ENCODE peak calls at places on chromosome X, in four cellular contexts. One of them, this sample, is unnamed.

GRCh38 chrX:71102292-71102691 is 4.2 kb downstream of the CXorf65 start:
- DNase-seq in mesothelial cell of epicardium: no peak
- DNase-seq in H9: no peak
- DNase-seq in hepatocyte: no peak
- DNase-seq in this sample: no peak

GRCh38 chrX:72366746-72367145 is 61.0 kb upstream of the CITED1 start:
- DNase-seq in H9: no peak
- DNase-seq in hepatocyte: no peak
- DNase-seq in mesothelial cell of epicardium: no peak
- DNase-seq in this sample: no peak

GRCh38 chrX:86078650-86079049 is 31.3 kb upstream of the CHM start:
- DNase-seq in mesothelial cell of epicardium: no peak
- DNase-seq in H9: no peak
- DNase-seq in hepatocyte: no peak
- DNase-seq in this sample: no peak

GRCh38 chrX:113421432-113421831 is 580.8 kb upstream of the AMOT start:
- DNase-seq in H9: no peak
- DNase-seq in hepatocyte: no peak
- DNase-seq in mesothelial cell of epicardium: no peak
- DNase-seq in this sample: no peak

GRCh38 chrX:101383679-101384078 is 2.3 kb downstream of the BTK start:
- DNase-seq in H9: no peak
- DNase-seq in hepatocyte: no peak
- DNase-seq in mesothelial cell of epicardium: no peak
- DNase-seq in this sample: no peak

GRCh38 chrX:2404816-2405215 is 96.0 kb downstream of the DHRSX start:
- DNase-seq in H9: no peak
- DNase-seq in mesothelial cell of epicardium: no peak
- DNase-seq in hepatocyte: no peak
- DNase-seq in this sample: no peak

GRCh38 chrX:53317365-53318069 is 36.1 kb upstream of the IQSEC2 start:
- DNase-seq in hepatocyte: peak; percentile 73
- DNase-seq in mesothelial cell of epicardium: peak; percentile 43
- DNase-seq in H9: peak; percentile 68
- DNase-seq in this sample: peak; percentile 63

GRCh38 chrX:110242371-110242770 is 75.5 kb downstream of the AMMECR1 start:
- DNase-seq in hepatocyte: no peak
- DNase-seq in H9: no peak
- DNase-seq in mesothelial cell of epicardium: no peak
- DNase-seq in this sample: no peak

GRCh38 chrX:47561653-47562151 is 697 bp downstream of the ARAF start:
- DNase-seq in hepatocyte: no peak
- DNase-seq in H9: no peak
- DNase-seq in mesothelial cell of epicardium: no peak
- DNase-seq in this sample: no peak

GRCh38 chrX:37302569-37302968 is 46.6 kb upstream of the PRRG1 start:
- DNase-seq in mesothelial cell of epicardium: no peak
- DNase-seq in H9: peak; percentile 49
- DNase-seq in hepatocyte: peak; percentile 50
- DNase-seq in this sample: no peak

GRCh38 chrX:22234380-22234779 is 38.3 kb upstream of the CBLL2 start:
- DNase-seq in H9: no peak
- DNase-seq in hepatocyte: no peak
- DNase-seq in mesothelial cell of epicardium: no peak
- DNase-seq in this sample: no peak
- TF ChIP-seq CTCF in H9: no peak
- TF ChIP-seq CTCF in hepatocyte: no peak
- TF ChIP-seq CTCF in mesothelial cell of epicardium: no peak
- TF ChIP-seq CTCF in this sample: no peak

DNA sequence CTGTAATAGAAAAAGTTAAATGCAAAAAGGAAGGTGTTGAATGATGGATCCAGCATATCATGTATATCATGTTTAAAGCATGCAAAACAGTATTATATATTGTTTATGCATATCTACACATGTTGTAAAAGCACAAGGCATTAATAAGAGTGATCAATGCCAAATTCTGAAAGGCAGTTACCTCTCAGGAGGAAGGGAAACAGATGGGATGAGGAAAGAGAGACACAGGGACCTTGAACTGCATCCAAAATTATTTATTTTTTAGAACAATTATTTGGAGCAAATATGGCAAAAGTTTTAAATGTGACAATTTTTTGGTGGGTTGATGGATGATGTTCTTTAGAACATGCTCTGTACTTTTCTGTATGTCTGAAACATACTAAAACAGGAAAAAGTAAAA is 193.4 kb downstream of the CLCN4 start:
- DNase-seq in mesothelial cell of epicardium: no peak
- DNase-seq in H9: no peak
- DNase-seq in hepatocyte: no peak
- DNase-seq in this sample: no peak
- TF ChIP-seq CTCF in mesothelial cell of epicardium: no peak
- TF ChIP-seq CTCF in H9: no peak
- TF ChIP-seq CTCF in hepatocyte: no peak
- TF ChIP-seq CTCF in this sample: no peak

GRCh38 chrX:14243823-14244222 is 214.1 kb upstream of the GEMIN8 start:
- DNase-seq in mesothelial cell of epicardium: no peak
- DNase-seq in hepatocyte: no peak
- DNase-seq in H9: peak; percentile 68
- DNase-seq in this sample: no peak
- TF ChIP-seq CTCF in mesothelial cell of epicardium: no peak
- TF ChIP-seq CTCF in hepatocyte: no peak
- TF ChIP-seq CTCF in H9: peak; percentile 33
- TF ChIP-seq CTCF in this sample: no peak

DNA sequence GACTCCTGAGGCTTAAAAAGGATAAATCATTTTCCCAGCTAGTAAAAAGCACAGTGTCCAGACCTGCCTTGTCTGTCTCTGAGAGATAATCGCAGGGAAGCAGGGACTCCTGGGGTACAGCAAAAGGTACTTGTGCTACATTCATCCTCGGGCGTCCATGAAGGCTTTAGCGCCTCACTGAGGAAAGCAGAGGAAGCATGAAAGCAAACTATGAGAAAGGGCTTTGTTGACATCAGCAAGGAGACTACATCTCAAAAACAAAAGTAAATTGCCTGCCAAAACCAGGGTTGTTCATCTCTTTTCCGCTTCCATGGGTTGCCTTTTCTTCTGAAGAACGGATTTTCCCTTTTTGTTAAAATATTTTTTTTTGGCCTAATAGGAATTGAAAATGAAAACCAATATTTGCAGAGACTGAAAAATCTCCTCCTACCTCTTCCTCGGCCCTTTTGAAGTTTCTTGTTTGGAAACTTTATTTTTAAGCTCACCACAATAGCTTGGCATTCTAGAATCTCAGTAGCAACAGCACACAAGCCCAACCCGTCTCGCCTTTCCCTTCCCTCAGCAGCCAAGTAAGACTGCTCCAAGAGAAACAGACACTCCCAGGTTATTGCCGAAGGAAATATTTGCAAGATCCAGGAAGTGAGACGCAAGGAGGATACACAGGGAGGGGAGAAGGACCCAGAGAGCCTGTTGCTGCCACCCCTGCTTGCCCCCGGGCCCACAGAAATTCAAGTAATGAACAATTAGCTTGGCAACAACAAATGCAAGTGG is 148.3 kb upstream of the DGKK start:
- DNase-seq in H9: no peak
- DNase-seq in mesothelial cell of epicardium: no peak
- DNase-seq in hepatocyte: no peak
- DNase-seq in this sample: no peak
- TF ChIP-seq CTCF in H9: peak; percentile 42
- TF ChIP-seq CTCF in mesothelial cell of epicardium: no peak
- TF ChIP-seq CTCF in hepatocyte: no peak
- TF ChIP-seq CTCF in this sample: no peak

GRCh38 chrX:4263005-4263404 is 549.6 kb upstream of the PRKX start:
- DNase-seq in H9: no peak
- DNase-seq in hepatocyte: peak; percentile 48
- DNase-seq in mesothelial cell of epicardium: no peak
- DNase-seq in this sample: no peak
- TF ChIP-seq CTCF in H9: peak; percentile 67
- TF ChIP-seq CTCF in hepatocyte: peak; percentile 56
- TF ChIP-seq CTCF in mesothelial cell of epicardium: peak; percentile 67
- TF ChIP-seq CTCF in this sample: no peak

DNA sequence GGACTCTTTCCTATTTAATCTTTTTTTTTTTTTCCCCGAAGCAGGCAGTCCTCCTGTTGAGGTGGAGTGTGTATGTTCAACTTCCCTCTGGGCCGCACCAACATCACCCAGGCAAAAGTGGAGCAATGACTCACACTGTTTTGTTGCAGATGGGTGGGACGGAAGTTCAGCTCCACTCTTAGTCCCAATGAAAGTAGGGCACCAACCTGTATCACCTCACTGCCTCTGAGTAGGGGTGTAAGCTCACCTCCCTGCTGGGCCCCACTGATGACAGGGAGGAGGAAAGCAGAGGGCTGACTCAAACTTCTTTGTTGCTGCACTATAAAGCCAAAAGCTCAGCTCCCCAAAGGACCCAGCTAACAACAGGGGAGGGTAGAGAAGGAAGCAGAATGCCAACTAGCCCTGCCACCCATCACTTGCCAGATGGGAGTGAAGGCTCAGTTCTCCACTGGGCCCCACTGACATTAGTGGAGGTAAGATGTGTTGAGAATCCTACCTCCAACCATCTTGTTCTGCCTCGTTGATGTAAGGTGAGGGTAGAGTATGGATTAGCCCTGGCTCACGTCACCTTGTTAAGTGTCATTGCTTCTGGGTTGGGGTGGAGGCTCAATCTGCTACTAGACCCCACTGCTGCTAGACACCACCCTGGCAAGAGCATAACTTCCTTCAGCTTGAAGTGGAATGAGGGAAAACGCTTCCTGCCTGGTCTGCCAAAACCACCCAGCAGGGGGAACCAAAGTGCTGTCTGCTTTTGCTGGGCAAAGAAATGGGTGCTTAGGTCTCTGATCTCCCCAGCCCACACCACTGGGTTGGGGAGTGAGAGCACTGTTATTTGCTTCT is 14.1 kb downstream of the RPS6KA3 start:
- DNase-seq in H9: peak; percentile 55
- DNase-seq in hepatocyte: peak; percentile 28
- DNase-seq in mesothelial cell of epicardium: no peak
- DNase-seq in this sample: peak; percentile 66
- TF ChIP-seq CTCF in H9: peak; percentile 68
- TF ChIP-seq CTCF in hepatocyte: peak; percentile 38
- TF ChIP-seq CTCF in mesothelial cell of epicardium: peak; percentile 40
- TF ChIP-seq CTCF in this sample: peak; percentile 58